ENCODE peak calls at places on chromosomes 5 and 9, in four cellular contexts. One of them, this sample, is unnamed.

GRCh38 chr9:29211681-29212589 is 1638.7 kb upstream of the C9orf72 start:
- DNase-seq in endothelial cell of umbilical vein: peak
- DNase-seq in GM12878: no peak
- DNase-seq in K562: no peak
- DNase-seq in this sample: no peak

GRCh38 chr9:125513634-125514413 is 193.2 kb downstream of the MAPKAP1 start:
- DNase-seq in endothelial cell of umbilical vein: peak
- DNase-seq in GM12878: peak
- DNase-seq in K562: peak
- DNase-seq in this sample: peak

GRCh38 chr5:127943061-127943371 is 140.6 kb upstream of the SLC12A2 start:
- DNase-seq in K562: no peak
- DNase-seq in endothelial cell of umbilical vein: no peak
- DNase-seq in GM12878: no peak
- DNase-seq in this sample: no peak

GRCh38 chr5:153237671-153238332 is 252.7 kb upstream of the GRIA1 start:
- DNase-seq in K562: no peak
- DNase-seq in endothelial cell of umbilical vein: no peak
- DNase-seq in GM12878: no peak
- DNase-seq in this sample: no peak

GRCh38 chr9:91159664-91160121 is 202.0 kb downstream of the AUH start:
- DNase-seq in endothelial cell of umbilical vein: no peak
- DNase-seq in GM12878: no peak
- DNase-seq in K562: no peak
- DNase-seq in this sample: no peak

GRCh38 chr9:81562221-81563019 is 126.9 kb downstream of the TLE1 start:
- DNase-seq in K562: no peak
- DNase-seq in endothelial cell of umbilical vein: peak
- DNase-seq in GM12878: no peak
- DNase-seq in this sample: peak

GRCh38 chr9:6247266-6247665 is 31.7 kb downstream of the IL33 start:
- DNase-seq in GM12878: no peak
- DNase-seq in endothelial cell of umbilical vein: peak
- DNase-seq in K562: no peak
- DNase-seq in this sample: no peak

GRCh38 chr9:95090871-95091573 is 226.5 kb downstream of the FANCC start:
- DNase-seq in GM12878: no peak
- DNase-seq in endothelial cell of umbilical vein: no peak
- DNase-seq in K562: no peak
- DNase-seq in this sample: no peak

GRCh38 chr9:110452227-110452801 is 114.7 kb upstream of the TXNDC8 start:
- DNase-seq in K562: no peak
- DNase-seq in GM12878: no peak
- DNase-seq in endothelial cell of umbilical vein: peak
- DNase-seq in this sample: peak

GRCh38 chr9:96515629-96516470 is 65.9 kb downstream of the HABP4 start:
- DNase-seq in K562: no peak
- DNase-seq in GM12878: no peak
- DNase-seq in endothelial cell of umbilical vein: no peak
- DNase-seq in this sample: peak

GRCh38 chr9:119322137-119322695 is 47.0 kb downstream of the BRINP1 start:
- DNase-seq in endothelial cell of umbilical vein: no peak
- DNase-seq in GM12878: no peak
- DNase-seq in K562: no peak
- DNase-seq in this sample: no peak

GRCh38 chr5:169280696-169281095 is 20.2 kb downstream of the SLIT3 start:
- DNase-seq in endothelial cell of umbilical vein: no peak
- DNase-seq in GM12878: no peak
- DNase-seq in K562: no peak
- DNase-seq in this sample: no peak

GRCh38 chr5:146962801-146963355 is 84.3 kb upstream of the PPP2R2B start:
- DNase-seq in GM12878: no peak
- DNase-seq in K562: peak
- DNase-seq in endothelial cell of umbilical vein: no peak
- DNase-seq in this sample: peak

GRCh38 chr5:119238265-119239118 is 117.3 kb upstream of the TNFAIP8 start:
- DNase-seq in K562: no peak
- DNase-seq in GM12878: no peak
- DNase-seq in endothelial cell of umbilical vein: no peak
- DNase-seq in this sample: no peak

GRCh38 chr5:38843665-38844064 is 2.1 kb upstream of the OSMR start:
- DNase-seq in GM12878: no peak
- DNase-seq in K562: no peak
- DNase-seq in endothelial cell of umbilical vein: no peak
- DNase-seq in this sample: no peak

GRCh38 chr9:134889386-134890214 is 9.0 kb downstream of the FCN2 start:
- DNase-seq in endothelial cell of umbilical vein: no peak
- DNase-seq in GM12878: no peak
- DNase-seq in K562: no peak
- DNase-seq in this sample: no peak

GRCh38 chr9:116499986-116500871 is 186.9 kb upstream of the TRIM32 start:
- DNase-seq in GM12878: no peak
- DNase-seq in endothelial cell of umbilical vein: no peak
- DNase-seq in K562: peak
- DNase-seq in this sample: peak
- TF ChIP-seq FOS in GM12878: no peak
- TF ChIP-seq FOS in endothelial cell of umbilical vein: no peak
- TF ChIP-seq FOS in K562: no peak
- TF ChIP-seq FOS in this sample: peak

DNA sequence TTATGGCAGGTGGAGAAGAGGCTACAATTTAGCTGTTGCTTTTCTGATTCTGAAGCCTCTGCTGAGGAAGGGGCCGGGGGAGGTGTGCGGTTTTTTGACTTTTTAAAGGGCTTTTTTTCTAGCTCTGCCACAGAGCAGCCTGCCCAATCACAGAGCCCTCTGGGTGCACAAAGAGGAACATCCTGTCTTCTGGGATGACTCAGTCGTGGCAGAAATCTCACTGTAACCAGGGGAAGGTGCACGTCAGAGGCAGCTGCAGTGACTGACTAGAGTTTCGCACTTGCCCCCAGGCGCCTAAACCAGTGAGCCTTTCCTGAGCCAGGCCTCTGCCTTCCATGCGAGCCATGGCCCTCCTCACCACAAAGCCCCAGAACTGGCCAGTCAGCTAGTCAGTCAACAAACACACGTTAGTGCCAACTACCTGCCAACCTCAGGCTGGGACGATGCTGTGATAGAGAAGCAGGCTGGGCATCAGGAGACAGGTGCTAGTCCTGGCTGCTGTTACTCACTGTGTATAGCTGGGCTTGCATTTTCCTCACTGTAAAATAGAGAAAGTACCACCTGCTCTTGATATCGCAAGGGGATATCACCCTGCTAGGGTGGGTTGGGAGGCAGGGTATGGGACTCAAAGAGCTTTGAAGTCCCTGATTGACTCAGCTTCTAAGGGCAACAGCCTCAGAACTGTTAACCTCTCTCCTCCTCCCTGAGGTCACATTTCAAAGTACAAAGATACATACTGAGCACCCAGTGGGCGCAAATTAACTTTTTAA is 2.2 kb downstream of the AKNA start:
- DNase-seq in K562: no peak
- DNase-seq in GM12878: peak
- DNase-seq in endothelial cell of umbilical vein: peak
- DNase-seq in this sample: peak
- TF ChIP-seq FOS in K562: no peak
- TF ChIP-seq FOS in GM12878: no peak
- TF ChIP-seq FOS in endothelial cell of umbilical vein: peak
- TF ChIP-seq FOS in this sample: peak

GRCh38 chr5:157357823-157358222 is 91.9 kb downstream of the CYFIP2 start:
- DNase-seq in endothelial cell of umbilical vein: no peak
- DNase-seq in K562: no peak
- DNase-seq in GM12878: no peak
- DNase-seq in this sample: no peak

GRCh38 chr5:157356576-157356975 is 90.7 kb downstream of the CYFIP2 start:
- DNase-seq in GM12878: no peak
- DNase-seq in K562: no peak
- DNase-seq in endothelial cell of umbilical vein: no peak
- DNase-seq in this sample: no peak

GRCh38 chr5:157351386-157352089 is 85.6 kb downstream of the CYFIP2 start:
- DNase-seq in K562: no peak
- DNase-seq in GM12878: no peak
- DNase-seq in endothelial cell of umbilical vein: peak
- DNase-seq in this sample: no peak

GRCh38 chr5:157352756-157353340 is 86.9 kb downstream of the CYFIP2 start:
- DNase-seq in endothelial cell of umbilical vein: no peak
- DNase-seq in GM12878: no peak
- DNase-seq in K562: no peak
- DNase-seq in this sample: no peak

GRCh38 chr5:157354825-157355224 is 88.9 kb downstream of the CYFIP2 start:
- DNase-seq in endothelial cell of umbilical vein: no peak
- DNase-seq in K562: peak
- DNase-seq in GM12878: no peak
- DNase-seq in this sample: no peak
- TF ChIP-seq FOS in endothelial cell of umbilical vein: no peak
- TF ChIP-seq FOS in K562: no peak
- TF ChIP-seq FOS in GM12878: no peak
- TF ChIP-seq FOS in this sample: no peak

GRCh38 chr5:57719216-57719615 is 236.6 kb upstream of the ACTBL2 start:
- DNase-seq in endothelial cell of umbilical vein: no peak
- DNase-seq in K562: no peak
- DNase-seq in GM12878: no peak
- DNase-seq in this sample: no peak

GRCh38 chr5:57716661-57717060 is 234.1 kb upstream of the ACTBL2 start:
- DNase-seq in endothelial cell of umbilical vein: no peak
- DNase-seq in GM12878: no peak
- DNase-seq in K562: no peak
- DNase-seq in this sample: no peak

GRCh38 chr5:57720656-57721055 is 238.0 kb upstream of the ACTBL2 start:
- DNase-seq in endothelial cell of umbilical vein: no peak
- DNase-seq in GM12878: no peak
- DNase-seq in K562: no peak
- DNase-seq in this sample: no peak

GRCh38 chr5:57717555-57717954 is 234.9 kb upstream of the ACTBL2 start:
- DNase-seq in endothelial cell of umbilical vein: no peak
- DNase-seq in GM12878: no peak
- DNase-seq in K562: no peak
- DNase-seq in this sample: no peak

DNA sequence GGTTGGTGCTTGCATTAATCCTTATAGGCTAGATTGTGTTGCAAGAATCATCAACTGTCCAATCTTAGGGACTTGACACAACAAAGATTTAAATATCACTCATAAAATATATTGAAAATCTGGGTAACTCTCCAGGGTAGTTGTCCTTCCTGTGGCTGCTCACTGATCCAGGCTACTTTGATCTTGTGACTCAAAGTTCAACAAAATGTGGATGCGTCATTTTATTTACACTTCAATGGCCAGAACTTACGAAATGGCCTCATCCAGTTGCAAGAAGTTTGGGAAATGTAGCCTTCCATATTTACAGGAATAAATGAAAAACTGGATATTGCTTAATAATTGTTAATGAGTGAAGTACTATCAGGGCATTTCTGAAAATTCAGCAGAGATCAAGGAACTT is 235.5 kb upstream of the ACTBL2 start:
- DNase-seq in GM12878: no peak
- DNase-seq in endothelial cell of umbilical vein: no peak
- DNase-seq in K562: no peak
- DNase-seq in this sample: peak
- TF ChIP-seq FOS in GM12878: no peak
- TF ChIP-seq FOS in endothelial cell of umbilical vein: no peak
- TF ChIP-seq FOS in K562: no peak
- TF ChIP-seq FOS in this sample: peak

GRCh38 chr5:174617285-174617684 is 107.1 kb upstream of the MSX2 start:
- DNase-seq in GM12878: no peak
- DNase-seq in K562: no peak
- DNase-seq in endothelial cell of umbilical vein: no peak
- DNase-seq in this sample: no peak

GRCh38 chr5:174614500-174615135 is 109.8 kb upstream of the MSX2 start:
- DNase-seq in endothelial cell of umbilical vein: no peak
- DNase-seq in K562: no peak
- DNase-seq in GM12878: no peak
- DNase-seq in this sample: no peak

GRCh38 chr5:174618589-174618988 is 105.8 kb upstream of the MSX2 start:
- DNase-seq in endothelial cell of umbilical vein: no peak
- DNase-seq in GM12878: no peak
- DNase-seq in K562: no peak
- DNase-seq in this sample: no peak

GRCh38 chr5:174617910-174618309 is 106.5 kb upstream of the MSX2 start:
- DNase-seq in endothelial cell of umbilical vein: no peak
- DNase-seq in K562: no peak
- DNase-seq in GM12878: no peak
- DNase-seq in this sample: no peak

DNA sequence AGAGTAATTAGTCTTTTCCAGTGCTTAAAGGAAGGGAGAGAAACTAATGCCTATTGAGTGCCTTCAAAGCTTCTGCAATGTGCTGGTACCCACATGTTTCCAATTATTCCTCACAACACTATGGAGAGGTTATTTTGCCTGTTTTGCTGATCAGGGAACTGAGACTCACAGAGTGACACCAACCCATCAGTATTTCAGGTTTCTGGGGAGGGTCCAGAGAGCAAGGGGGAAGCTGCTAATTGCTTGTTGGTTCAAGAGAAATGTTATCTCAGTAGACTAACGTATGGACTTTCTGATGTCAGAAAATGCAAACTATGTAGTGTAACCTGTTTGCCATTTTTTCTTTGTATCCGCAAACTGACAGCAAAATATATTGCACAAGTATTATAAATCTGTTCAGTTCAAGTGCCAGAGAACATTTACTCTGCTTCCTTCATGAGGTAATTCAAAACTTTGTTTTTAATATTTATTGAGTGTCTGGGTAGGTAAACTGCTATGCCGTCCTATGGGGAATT is 108.3 kb upstream of the MSX2 start:
- DNase-seq in endothelial cell of umbilical vein: no peak
- DNase-seq in K562: no peak
- DNase-seq in GM12878: no peak
- DNase-seq in this sample: no peak
- TF ChIP-seq FOS in endothelial cell of umbilical vein: no peak
- TF ChIP-seq FOS in K562: no peak
- TF ChIP-seq FOS in GM12878: no peak
- TF ChIP-seq FOS in this sample: no peak

GRCh38 chr5:148620696-148621095 is 33.6 kb downstream of the HTR4 start:
- DNase-seq in K562: peak
- DNase-seq in endothelial cell of umbilical vein: peak
- DNase-seq in GM12878: no peak
- DNase-seq in this sample: no peak
- TF ChIP-seq FOS in K562: no peak
- TF ChIP-seq FOS in endothelial cell of umbilical vein: no peak
- TF ChIP-seq FOS in GM12878: no peak
- TF ChIP-seq FOS in this sample: no peak

GRCh38 chr5:963673-964531 is 44.7 kb upstream of the NKD2 start:
- DNase-seq in endothelial cell of umbilical vein: no peak
- DNase-seq in GM12878: no peak
- DNase-seq in K562: peak
- DNase-seq in this sample: peak
- TF ChIP-seq FOS in endothelial cell of umbilical vein: no peak
- TF ChIP-seq FOS in GM12878: no peak
- TF ChIP-seq FOS in K562: no peak
- TF ChIP-seq FOS in this sample: no peak

GRCh38 chr5:9348296-9348996 is 197.4 kb downstream of the SEMA5A start:
- DNase-seq in K562: no peak
- DNase-seq in endothelial cell of umbilical vein: peak
- DNase-seq in GM12878: no peak
- DNase-seq in this sample: peak
- TF ChIP-seq FOS in K562: no peak
- TF ChIP-seq FOS in endothelial cell of umbilical vein: no peak
- TF ChIP-seq FOS in GM12878: no peak
- TF ChIP-seq FOS in this sample: no peak